ENCODE peak calls at places on chromosomes 16 and 17, in four cellular contexts. B, X, Z and E are unnamed samples.
A peak's percentile ranks its signal among the peaks of the same experiment; 100 is the strongest.

GRCh38 chr17:74410001-74410443 is 21.9 kb upstream of the GPRC5C start:
- DNase-seq in B (no peak), X (no peak), Z (no peak), E (no peak)

GRCh38 chr17:50064253-50064991 is 8.5 kb downstream of the ITGA3 start:
- DNase-seq in B (no peak), X (peak; percentile 92), Z (no peak), E (peak; percentile 77)

GRCh38 chr16:22375117-22375962 is 921 bp upstream of the CDR2 start:
- DNase-seq in B (peak; percentile 15), X (no peak), Z (no peak), E (no peak)

GRCh38 chr17:65564793-65565192 is 3.3 kb upstream of the AXIN2 start:
- DNase-seq in B (no peak), X (no peak), Z (no peak), E (no peak)

GRCh38 chr17:61408151-61409041 is 8.8 kb downstream of the TBX2 start:
- DNase-seq in B (no peak), X (peak; percentile 69), Z (no peak), E (no peak)

GRCh38 chr17:75262112-75262606 is 480 bp downstream of the MRPS7 start:
- DNase-seq in B (no peak), X (no peak), Z (no peak), E (no peak)

GRCh38 chr17:19002805-19003542 is 1.6 kb downstream of the FAM83G start:
- DNase-seq in B (peak; percentile 26), X (no peak), Z (no peak), E (no peak)

GRCh38 chr16:73196670-73197069 is 148.7 kb upstream of the ZFHX3 start:
- DNase-seq in B (peak; percentile 13), X (peak; percentile 83), Z (peak; percentile 2), E (no peak)

GRCh38 chr17:59844884-59845594 is 47.7 kb downstream of the TUBD1 start:
- DNase-seq in B (no peak), X (no peak), Z (no peak), E (no peak)

GRCh38 chr16:11734025-11734652 is 8.5 kb downstream of the TXNDC11 start:
- DNase-seq in B (no peak), X (no peak), Z (no peak), E (no peak)

GRCh38 chr17:2058521-2059124 is 3.7 kb downstream of the HIC1 start:
- DNase-seq in B (peak; percentile 62), X (no peak), Z (no peak), E (no peak)

GRCh38 chr17:57588086-57588485 is 157.0 kb downstream of the CCDC182 start:
- DNase-seq in B (no peak), X (no peak), Z (no peak), E (no peak)

GRCh38 chr16:528111-529011 is 849 bp downstream of the CAPN15 start:
- DNase-seq in B (peak; percentile 25), X (no peak), Z (no peak), E (peak; percentile 12)

GRCh38 chr17:60321336-60322055 is 70.4 kb downstream of the USP32 start:
- DNase-seq in B (no peak), X (no peak), Z (no peak), E (no peak)

GRCh38 chr17:30116661-30117547 is at the start of gene NSRP1:
- DNase-seq in B (peak; percentile 94), X (peak; percentile 98), Z (peak; percentile 67), E (peak; percentile 63)

GRCh38 chr17:62627904-62628603 is 584 bp downstream of the MRC2 start:
- DNase-seq in B (no peak), X (peak; percentile 83), Z (no peak), E (no peak)

GRCh38 chr17:48113201-48113676 is 5.7 kb downstream of the SNX11 start:
- DNase-seq in B (peak; percentile 54), X (no peak), Z (no peak), E (no peak)

GRCh38 chr16:30901201-30902069 is 5.0 kb downstream of the CTF1 start:
- DNase-seq in B (no peak), X (no peak), Z (no peak), E (no peak)

GRCh38 chr17:30117548-30118155 is 1.0 kb downstream of the NSRP1 start:
- DNase-seq in B (no peak), X (no peak), Z (no peak), E (no peak)

GRCh38 chr16:66020642-66021041 is 345.8 kb upstream of the CDH5 start:
- DNase-seq in B (no peak), X (no peak), Z (no peak), E (peak; percentile 6)

GRCh38 chr17:65097110-65097509 is 40.1 kb upstream of the RGS9 start:
- DNase-seq in B (no peak), X (no peak), Z (no peak), E (no peak)

GRCh38 chr16:83912152-83912948 is 13.4 kb downstream of the MLYCD start:
- DNase-seq in B (no peak), X (no peak), Z (no peak), E (no peak)

GRCh38 chr16:78300469-78300868 is 201.0 kb downstream of the WWOX start:
- DNase-seq in B (no peak), X (no peak), Z (no peak), E (no peak)

GRCh38 chr17:57649731-57650484 is 95.2 kb downstream of the CCDC182 start:
- DNase-seq in B (no peak), X (no peak), Z (no peak), E (no peak)

GRCh38 chr17:6677158-6677831 is 25.7 kb downstream of the C17orf100 start:
- DNase-seq in B (no peak), X (no peak), Z (no peak), E (no peak)

DNA sequence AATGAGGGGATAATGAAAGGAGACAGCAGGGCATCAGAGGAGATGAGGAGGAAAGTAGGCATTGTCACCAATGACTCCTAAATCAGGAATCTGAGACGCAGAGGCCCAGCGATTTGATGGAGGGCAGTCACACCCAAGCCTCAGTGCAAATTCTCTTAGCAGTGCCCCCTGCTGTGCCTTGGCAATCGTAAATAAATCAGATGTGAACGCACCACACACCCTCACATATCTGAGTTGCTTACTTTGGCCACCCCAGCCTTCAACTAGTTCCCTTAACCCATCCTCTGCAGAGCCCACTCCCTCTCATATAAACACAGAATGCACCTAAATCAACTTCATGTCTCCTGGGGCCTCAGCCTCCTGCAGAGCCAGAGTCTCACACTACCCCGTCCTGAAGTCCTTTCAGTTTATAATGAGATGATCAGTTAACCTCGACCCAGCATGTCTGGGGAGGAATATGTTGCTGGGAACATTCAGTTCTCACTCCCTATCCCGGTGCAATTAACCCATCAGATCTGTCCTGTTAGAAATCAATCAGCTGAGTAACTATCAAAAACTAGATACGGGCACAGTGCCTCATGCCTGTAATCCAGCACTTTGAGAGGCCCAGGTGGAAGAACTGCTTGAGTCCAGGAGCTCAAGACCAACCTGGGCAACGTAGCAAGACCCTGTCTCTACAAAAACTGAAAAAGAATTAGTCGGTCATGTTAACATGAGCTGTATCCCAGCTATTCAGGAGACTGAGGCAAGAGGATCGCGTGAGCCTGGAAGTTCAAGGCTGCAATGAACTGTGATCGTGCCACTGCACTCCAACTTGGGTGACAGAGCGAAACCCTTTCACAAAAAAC is 78.4 kb downstream of the SLC39A11 start:
- DNase-seq in B (no peak), X (no peak), Z (no peak), E (no peak)
- H3K27ac ChIP-seq in B (no peak overlapping the region), X (no peak overlapping the region), Z (no peak overlapping the region), E (no peak overlapping the region)

DNA sequence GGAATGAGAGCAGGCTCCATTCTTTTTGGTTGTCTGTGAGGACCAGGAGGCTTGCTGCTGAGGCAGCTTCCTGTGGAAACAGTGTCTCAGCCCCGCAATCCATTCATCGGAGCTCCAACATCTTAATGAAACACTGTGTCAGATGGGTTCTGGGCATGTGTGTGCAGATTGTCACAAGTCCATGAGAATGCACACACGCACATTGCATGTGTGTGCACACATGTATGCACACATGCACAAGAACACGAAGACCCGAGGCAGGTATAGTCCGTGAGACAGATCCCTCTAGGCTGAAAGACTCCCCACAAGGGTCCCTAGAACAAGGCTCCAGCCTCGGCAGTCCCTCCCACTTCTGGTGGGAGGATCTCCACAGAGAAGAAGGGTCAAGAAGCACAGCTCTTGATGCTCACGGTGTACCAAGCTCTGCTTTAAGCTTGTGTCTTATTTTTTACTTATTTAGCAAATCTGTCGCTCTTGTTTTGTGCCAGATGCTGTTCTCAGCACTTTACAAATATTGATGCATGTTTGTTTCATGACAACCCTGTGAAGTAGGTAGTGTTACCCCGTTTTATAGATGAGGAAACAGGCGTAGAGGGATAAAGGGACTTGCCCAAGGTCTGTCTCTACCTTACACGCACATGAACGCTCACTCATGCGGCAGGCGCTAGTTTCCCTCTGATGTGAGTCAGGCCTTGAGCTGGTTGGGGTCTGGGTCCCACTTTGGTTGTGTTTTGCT is 213.1 kb downstream of the SEC14L1 start:
- DNase-seq in B (no peak), X (no peak), Z (no peak), E (no peak)
- H3K27ac ChIP-seq in B (no peak overlapping the region), X (peak overlapping the region; percentile 40), Z (peak overlapping the region; percentile 54), E (peak overlapping the region; percentile 57)

DNA sequence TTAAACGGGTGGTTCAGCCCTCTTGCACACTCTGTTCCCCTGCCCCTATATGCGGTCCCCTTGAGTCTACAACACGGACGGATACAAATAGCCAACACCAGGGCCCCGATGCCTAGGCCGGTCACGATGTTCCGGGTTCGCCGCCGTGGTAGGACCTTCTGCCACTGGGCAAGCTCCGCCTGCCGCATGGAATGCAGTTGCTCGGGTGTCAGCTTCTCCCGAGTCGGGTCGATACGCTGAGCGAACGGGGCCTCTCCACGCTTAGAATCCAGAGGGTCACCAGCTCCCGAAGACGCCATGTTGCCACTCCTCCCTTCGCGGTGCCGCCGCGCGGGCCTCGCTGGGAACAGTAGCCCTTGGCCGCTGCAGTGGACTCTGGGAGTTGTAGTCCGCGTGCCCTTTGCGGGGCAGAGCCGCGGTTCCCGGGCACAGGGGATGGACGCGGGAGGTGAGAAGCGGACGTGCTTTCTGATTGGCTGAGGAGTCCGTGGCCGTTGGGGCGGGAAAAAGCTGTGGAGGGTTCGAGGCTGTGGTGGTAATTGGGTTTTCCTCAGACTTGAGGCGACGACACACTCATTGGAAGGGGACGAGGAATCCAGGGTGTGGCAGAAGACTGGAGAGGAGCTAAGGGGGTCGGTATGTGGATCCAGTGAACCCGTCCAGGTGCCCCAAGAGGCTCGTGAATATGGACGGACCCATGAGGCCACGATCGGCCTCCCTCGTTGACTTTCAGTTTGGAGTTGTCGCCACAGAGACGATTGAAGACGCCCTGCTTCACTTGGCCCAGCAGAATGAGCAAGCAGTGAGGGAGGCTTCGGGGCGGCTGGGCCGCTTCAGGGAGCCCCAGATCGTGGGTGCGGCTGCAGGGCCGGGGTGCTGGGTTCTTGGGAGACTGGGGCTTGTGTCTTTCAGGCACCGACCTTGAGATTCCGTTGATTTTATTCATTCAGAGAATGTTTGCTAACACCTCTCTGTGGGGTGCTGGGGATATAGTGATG is at the start of the genes CNTD1 and COA3:
- DNase-seq in B (peak; percentile 77), X (peak; percentile 89), Z (no peak), E (no peak)
- H3K27ac ChIP-seq in B (peak within 1 kb of the TSS; percentile 47), X (peak within 1 kb of the TSS; percentile 67), Z (peak within 1 kb of the TSS; percentile 51), E (peak within 1 kb of the TSS; percentile 17)

GRCh38 chr17:82415336-82415735 is 2.8 kb upstream of the HEXD start:
- DNase-seq in B (no peak), X (no peak), Z (no peak), E (no peak)

GRCh38 chr17:82414548-82415281 is 3.4 kb upstream of the HEXD start:
- DNase-seq in B (peak; percentile 75), X (peak; percentile 79), Z (no peak), E (no peak)

GRCh38 chr17:82416771-82417170 is 1.4 kb upstream of the HEXD start:
- DNase-seq in B (no peak), X (no peak), Z (no peak), E (no peak)

GRCh38 chr17:82415786-82416185 is 2.4 kb upstream of the HEXD start:
- DNase-seq in B (no peak), X (no peak), Z (no peak), E (no peak)

DNA sequence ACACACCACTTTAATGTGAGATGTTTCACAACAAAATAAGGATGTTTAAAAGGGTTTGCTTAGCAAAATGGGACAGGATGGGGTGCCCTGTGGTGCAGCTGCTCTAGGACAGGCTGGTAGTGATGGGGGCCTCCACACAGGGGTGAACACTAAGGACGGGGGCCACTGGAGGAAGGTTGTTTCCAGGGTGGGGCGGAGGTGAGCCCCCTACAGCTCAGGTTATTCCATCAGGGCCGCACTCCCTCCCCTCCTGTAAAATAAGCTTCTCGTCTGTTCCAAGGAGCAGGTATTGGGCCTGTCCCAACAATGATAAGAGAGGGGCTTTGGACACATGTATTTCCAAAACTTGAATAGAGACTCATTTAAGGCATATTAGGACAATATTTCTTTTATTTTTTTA is 1.9 kb upstream of the HEXD start:
- DNase-seq in B (no peak), X (no peak), Z (no peak), E (no peak)
- H3K27ac ChIP-seq in B (no peak overlapping the region), X (no peak overlapping the region), Z (no peak overlapping the region), E (no peak overlapping the region)